ENCODE peak calls at places on chromosome 9, in nine cellular contexts. D is 8988T, C is retina, L is cardiac muscle cell, H is sciatic nerve, Z is kidney tubule cell, V is vagina, G is NCI-H2107, N is hypothalamus. Y is an unnamed sample.

GRCh38 chr9:116661037-116661954 is 25.8 kb upstream of the TRIM32 start:
- DNase-seq in D (peak; percentile 10), V (no peak), G (peak; percentile 35), N (no peak), L (peak; percentile 90), C (peak; percentile 56), H (no peak), Z (peak; percentile 81), Y (no peak)

GRCh38 chr9:127829205-127829935 is 25.1 kb downstream of the ENG start:
- DNase-seq in D (no peak), N (no peak), G (no peak), Z (no peak), C (no peak), V (no peak), L (no peak), H (no peak), Y (no peak)

GRCh38 chr9:135212961-135213360 is 125.5 kb downstream of the OLFM1 start:
- DNase-seq in G (no peak), V (no peak), N (no peak), D (no peak), H (no peak), C (no peak), Z (no peak), L (no peak), Y (peak; percentile 19)

GRCh38 chr9:18394847-18395355 is 79.1 kb upstream of the ADAMTSL1 start:
- DNase-seq in C (no peak), G (no peak), D (no peak), Z (no peak), N (no peak), L (no peak), H (no peak), V (no peak), Y (no peak)

GRCh38 chr9:3525836-3526165 is at the start of gene RFX3:
- DNase-seq in Z (peak; percentile 96), C (no peak), D (peak; percentile 67), N (peak; percentile 82), V (no peak), L (peak; percentile 98), H (peak; percentile 94), G (peak; percentile 80), Y (peak; percentile 97)

GRCh38 chr9:16131269-16131668 is 578.4 kb downstream of the CCDC171 start:
- DNase-seq in C (no peak), H (no peak), V (no peak), D (no peak), L (peak; percentile 71), G (no peak), N (no peak), Z (peak; percentile 59), Y (no peak)

GRCh38 chr9:2291980-2292704 is 277.0 kb downstream of the SMARCA2 start:
- DNase-seq in N (no peak), V (no peak), D (no peak), Z (peak; percentile 66), G (peak; percentile 80), C (no peak), H (no peak), L (peak; percentile 50), Y (no peak)

GRCh38 chr9:107487521-107488399 is 1.8 kb downstream of the KLF4 start:
- DNase-seq in L (peak; percentile 67), Z (peak; percentile 61), N (no peak), H (peak; percentile 70), D (peak; percentile 63), G (no peak), C (peak; percentile 87), V (no peak), Y (no peak)

GRCh38 chr9:107784235-107784958 is 294.8 kb upstream of the KLF4 start:
- DNase-seq in G (no peak), V (no peak), D (no peak), Z (peak; percentile 41), H (no peak), N (no peak), C (no peak), L (peak; percentile 94), Y (no peak)

GRCh38 chr9:87610200-87611155 is 112.8 kb downstream of the DAPK1 start:
- DNase-seq in L (peak; percentile 71), Z (no peak), D (no peak), G (no peak), V (no peak), N (no peak), C (no peak), H (no peak), Y (no peak)

GRCh38 chr9:74499770-74500583 is 2.8 kb downstream of the RORB start:
- DNase-seq in G (no peak), L (peak; percentile 16), C (peak; percentile 77), H (peak; percentile 44), D (no peak), N (no peak), V (no peak), Z (no peak), Y (no peak)

GRCh38 chr9:78806492-78807160 is 509.7 kb downstream of the PSAT1 start:
- DNase-seq in G (no peak), C (no peak), H (no peak), Z (peak; percentile 83), V (no peak), L (no peak), N (no peak), D (no peak), Y (no peak)

Y was measured in cardiac septum.